ENCODE peak calls at places on chromosomes 5 and 9, in eight cellular contexts. G is heart left ventricle, I is transverse colon, E is mammary epithelial cell, Y is right lobe of liver, U is astrocyte, C is Peyer's patch, W is suprapubic skin. S is an unnamed sample.

GRCh38 chr9:72185561-72185960 is 36.3 kb downstream of the GDA start:
- DNase-seq in G (no peak), I (no peak), E (peak; percentile 41), Y (no peak), U (no peak), C (no peak), W (no peak), S (no peak)

GRCh38 chr9:974993-975739 is 1.3 kb upstream of the DMRT3 start:
- DNase-seq in G (no peak), I (no peak), E (no peak), Y (no peak), U (no peak), C (no peak), W (no peak), S (no peak)

GRCh38 chr9:137475666-137476065 is 16.5 kb upstream of the NSMF start:
- DNase-seq in G (no peak), I (no peak), E (no peak), Y (no peak), U (no peak), C (no peak), W (no peak), S (no peak)

GRCh38 chr5:37532976-37533740 is 154.0 kb downstream of the WDR70 start:
- DNase-seq in G (no peak), I (no peak), E (peak; percentile 50), Y (no peak), U (peak; percentile 69), C (no peak), W (no peak), S (no peak)

GRCh38 chr9:111483862-111484563 is at the start of gene ECPAS:
- DNase-seq in G (peak; percentile 82), I (peak; percentile 85), E (peak; percentile 85), Y (peak; percentile 87), U (peak; percentile 69), C (peak; percentile 65), W (peak; percentile 84), S (peak; percentile 80)

GRCh38 chr9:77588319-77588937 is 59.7 kb downstream of the GNA14 start:
- DNase-seq in G (no peak), I (no peak), E (peak; percentile 55), Y (no peak), U (peak; percentile 90), C (no peak), W (no peak), S (no peak)

GRCh38 chr5:32866138-32866537 is 155.0 kb downstream of the NPR3 start:
- DNase-seq in G (no peak), I (no peak), E (no peak), Y (no peak), U (no peak), C (no peak), W (no peak), S (no peak)

GRCh38 chr5:14753947-14754346 is 89.4 kb downstream of the OTULIN start:
- DNase-seq in G (no peak), I (no peak), E (no peak), Y (no peak), U (no peak), C (no peak), W (no peak), S (no peak)

GRCh38 chr5:168152660-168153059 is 138.8 kb upstream of the WWC1 start:
- DNase-seq in G (no peak), I (no peak), E (peak; percentile 4), Y (no peak), U (no peak), C (no peak), W (no peak), S (no peak)

GRCh38 chr5:9712506-9713285 is 82.5 kb upstream of the TAS2R1 start:
- DNase-seq in G (no peak), I (no peak), E (peak; percentile 60), Y (no peak), U (peak; percentile 84), C (no peak), W (no peak), S (no peak)

GRCh38 chr5:173472164-173472563 is 143.9 kb upstream of the STC2 start:
- DNase-seq in G (peak; percentile 75), I (peak; percentile 26), E (peak; percentile 91), Y (no peak), U (peak; percentile 98), C (no peak), W (peak; percentile 75), S (peak; percentile 93)

GRCh38 chr5:108917596-108917995 is 169.9 kb downstream of the FER start:
- DNase-seq in G (no peak), I (no peak), E (peak; percentile 46), Y (no peak), U (peak; percentile 39), C (no peak), W (no peak), S (no peak)

GRCh38 chr9:76219555-76220151 is 174.6 kb downstream of the RFK start:
- DNase-seq in G (no peak), I (no peak), E (no peak), Y (no peak), U (no peak), C (no peak), W (no peak), S (no peak)

GRCh38 chr5:114339108-114339507 is 22.8 kb upstream of the KCNN2 start:
- DNase-seq in G (no peak), I (no peak), E (no peak), Y (no peak), U (no peak), C (no peak), W (no peak), S (no peak)

GRCh38 chr9:109107402-109108240 is 12.1 kb downstream of the TMEM245 start:
- DNase-seq in G (no peak), I (no peak), E (peak; percentile 81), Y (no peak), U (peak; percentile 75), C (no peak), W (no peak), S (no peak)

GRCh38 chr5:14777932-14778788 is 93.4 kb downstream of the ANKH start:
- DNase-seq in G (no peak), I (no peak), E (no peak), Y (peak; percentile 78), U (no peak), C (no peak), W (no peak), S (no peak)

GRCh38 chr9:92327283-92327850 is 1.6 kb downstream of the CENPP start:
- DNase-seq in G (no peak), I (no peak), E (peak; percentile 61), Y (no peak), U (no peak), C (no peak), W (no peak), S (no peak)

GRCh38 chr5:867300-867699 is 16.5 kb upstream of the ZDHHC11 start:
- DNase-seq in G (no peak), I (no peak), E (no peak), Y (peak; percentile 37), U (no peak), C (no peak), W (no peak), S (no peak)

GRCh38 chr5:863244-863805 is 12.5 kb upstream of the ZDHHC11 start:
- DNase-seq in G (peak; percentile 12), I (no peak), E (no peak), Y (no peak), U (no peak), C (no peak), W (no peak), S (no peak)

GRCh38 chr5:864492-865167 is 13.8 kb upstream of the ZDHHC11 start:
- DNase-seq in G (peak; percentile 20), I (no peak), E (no peak), Y (no peak), U (no peak), C (no peak), W (no peak), S (peak; percentile 55)

GRCh38 chr5:865168-865521 is 14.4 kb upstream of the ZDHHC11 start:
- DNase-seq in G (no peak), I (no peak), E (no peak), Y (peak; percentile 72), U (no peak), C (no peak), W (no peak), S (no peak)

GRCh38 chr5:865771-866170 is 15.0 kb upstream of the ZDHHC11 start:
- DNase-seq in G (no peak), I (no peak), E (no peak), Y (peak; percentile 52), U (no peak), C (no peak), W (no peak), S (no peak)
- H3K36me3 ChIP-seq in G (peaks cover 19% of the 10 kb centered on the region), I (no peaks in the 10 kb centered on the region), E (peaks cover 31% of the 10 kb centered on the region), Y (peaks cover 57% of the 10 kb centered on the region), U (peaks cover 39% of the 10 kb centered on the region), C (no peaks in the 10 kb centered on the region), W (peaks cover 91% of the 10 kb centered on the region), S (no peaks in the 10 kb centered on the region)

GRCh38 chr9:133786936-133787748 is 49.0 kb upstream of the SARDH start:
- DNase-seq in G (no peak), I (no peak), E (no peak), Y (no peak), U (no peak), C (no peak), W (no peak), S (no peak)
- H3K4me3 ChIP-seq in G (no peak overlapping the region), I (no peak overlapping the region), E (no peak overlapping the region), Y (no peak overlapping the region), U (no peak overlapping the region), C (peak overlapping the region; percentile 20), W (no peak overlapping the region), S (no peak overlapping the region)

DNA sequence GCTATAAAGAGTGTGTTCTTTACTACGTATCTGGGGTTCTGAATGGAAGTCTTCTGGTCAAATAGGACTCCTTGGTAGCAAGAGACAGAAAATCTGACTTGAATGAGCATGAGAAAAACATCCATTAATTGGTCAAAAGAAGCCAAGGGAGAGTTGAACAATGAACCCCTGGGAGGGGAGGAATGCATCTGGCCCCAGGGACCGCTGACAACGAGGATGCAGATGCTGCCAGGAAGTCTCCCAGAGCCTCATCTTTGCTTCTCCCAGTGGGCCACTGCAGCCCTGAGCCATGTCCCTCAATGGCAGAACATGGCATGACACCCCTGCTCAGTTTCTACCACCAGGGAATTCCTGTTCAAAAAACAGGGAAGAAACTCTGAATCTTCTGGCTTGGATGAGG is 50.5 kb upstream of the ICE1 start:
- DNase-seq in G (no peak), I (no peak), E (no peak), Y (no peak), U (no peak), C (no peak), W (no peak), S (no peak)
- TF ChIP-seq CTCF in G (no peak), I (no peak), E (no peak), Y (no peak), U (no peak), C (no peak), W (no peak), S (no peak)

DNA sequence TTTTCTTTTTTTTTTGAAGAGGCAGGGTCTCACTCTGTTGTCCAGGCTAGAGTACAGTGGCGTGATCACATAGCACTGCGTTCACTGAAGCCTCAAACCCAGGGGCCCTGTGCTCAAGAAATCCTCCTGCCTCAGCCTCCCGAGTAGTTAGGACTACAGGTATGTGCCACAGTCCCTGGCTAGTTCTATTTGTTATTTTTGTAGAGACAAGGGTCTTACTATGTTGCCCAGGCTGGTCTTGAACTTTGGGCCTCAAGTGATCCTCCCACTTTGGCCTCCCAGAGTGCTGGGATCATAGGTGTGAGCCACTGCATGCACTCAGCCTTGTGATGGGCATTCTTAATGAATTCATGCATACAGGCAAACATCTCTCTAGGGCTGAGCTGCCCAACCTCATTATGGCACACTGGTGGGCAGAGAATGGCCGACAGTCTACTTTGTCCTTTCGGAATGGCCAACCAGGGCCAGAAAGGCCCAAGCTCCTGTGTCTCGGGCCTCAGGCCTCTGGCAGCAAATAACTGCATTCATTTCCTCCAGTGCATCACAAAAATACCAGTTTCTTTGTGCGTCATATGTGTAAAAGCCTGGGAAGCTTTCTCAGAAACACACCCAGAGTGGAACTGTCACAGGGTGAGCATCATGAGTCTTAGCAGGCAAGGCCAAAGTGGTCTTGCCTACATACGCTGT is 27.2 kb downstream of the ANXA6 start:
- DNase-seq in G (no peak), I (no peak), E (no peak), Y (no peak), U (no peak), C (no peak), W (no peak), S (no peak)
- H3K36me3 ChIP-seq in G (peaks cover 39% of the 10 kb centered on the region), I (no peaks in the 10 kb centered on the region), E (no peaks in the 10 kb centered on the region), Y (peaks cover 87% of the 10 kb centered on the region), U (peaks cover 86% of the 10 kb centered on the region), C (peaks cover 3% of the 10 kb centered on the region), W (peaks cover 76% of the 10 kb centered on the region), S (no peaks in the 10 kb centered on the region)